ENCODE peak calls at places on chromosomes 1 and 21, in nine cellular contexts. V is coronary artery; Q is neuronal stem cell; W is adrenal gland; M is left lung; T is neural progenitor cell; O is mammary epithelial cell; C is CD8-positive, alpha-beta memory T cell; I is SK-N-SH. R is an unnamed sample.
A peak's percentile ranks its signal among the peaks of the same experiment; 100 is the strongest.

GRCh38 chr21:34693192-34693810 is 24.5 kb downstream of the CLIC6 start:
- DNase-seq in M (no peak), C (peak; percentile 29), Q (peak; percentile 45), T (peak; percentile 78), V (no peak), O (peak; percentile 39), W (peak; percentile 26), I (peak; percentile 63), R (no peak)

GRCh38 chr1:150406483-150406882 is 42.5 kb downstream of the RPRD2 start:
- DNase-seq in M (no peak), V (no peak), W (no peak), I (no peak), Q (no peak), T (no peak), O (no peak), C (no peak), R (no peak)

GRCh38 chr1:53634571-53634979 is 104.4 kb downstream of the GLIS1 start:
- DNase-seq in I (no peak), V (peak; percentile 57), T (no peak), M (no peak), O (no peak), C (no peak), Q (no peak), W (no peak), R (no peak)

GRCh38 chr1:15323989-15324866 is 77.2 kb downstream of the FHAD1 start:
- DNase-seq in V (no peak), O (no peak), W (no peak), M (no peak), I (no peak), C (no peak), T (no peak), Q (no peak), R (no peak)

GRCh38 chr1:116352349-116352813 is 20.7 kb upstream of the ATP1A1 start:
- DNase-seq in C (no peak), V (no peak), M (no peak), T (no peak), W (no peak), Q (no peak), O (peak; percentile 32), I (no peak), R (no peak)

GRCh38 chr1:235736263-235736662 is 86.7 kb upstream of the GNG4 start:
- DNase-seq in M (no peak), V (no peak), C (no peak), W (no peak), I (no peak), O (no peak), T (no peak), Q (no peak), R (no peak)

GRCh38 chr1:66316464-66317155 is 217.3 kb upstream of the SGIP1 start:
- DNase-seq in I (no peak), V (no peak), W (no peak), Q (no peak), T (no peak), M (no peak), C (no peak), O (no peak), R (no peak)

GRCh38 chr1:41641483-41641829 is 157.0 kb upstream of the EDN2 start:
- DNase-seq in V (peak; percentile 40), C (no peak), M (no peak), O (no peak), I (no peak), Q (no peak), W (no peak), T (no peak), R (no peak)

GRCh38 chr1:96559707-96560588 is 161.6 kb upstream of the PTBP2 start:
- DNase-seq in O (peak; percentile 99), C (no peak), I (no peak), T (no peak), V (no peak), W (peak; percentile 28), Q (no peak), M (no peak), R (no peak)

GRCh38 chr1:177311111-177311510 is 140.4 kb downstream of the BRINP2 start:
- DNase-seq in T (peak; percentile 44), C (no peak), O (no peak), Q (peak; percentile 14), M (no peak), V (no peak), I (no peak), W (no peak), R (no peak)
- H3K27ac ChIP-seq in T (no peak overlapping the region), C (no peak overlapping the region), O (no peak overlapping the region), Q (no peak overlapping the region), M (no peak overlapping the region), V (no peak overlapping the region), I (no peak overlapping the region), W (no peak overlapping the region), R (no peak overlapping the region)

GRCh38 chr1:119873166-119874025 is 22.9 kb downstream of the ADAM30 start:
- DNase-seq in Q (no peak), I (no peak), M (no peak), V (no peak), T (no peak), O (peak; percentile 87), W (no peak), C (no peak), R (no peak)

GRCh38 chr1:119871881-119872280 is 24.4 kb downstream of the ADAM30 start:
- DNase-seq in C (no peak), V (no peak), I (no peak), O (peak; percentile 39), T (no peak), M (no peak), W (no peak), Q (no peak), R (no peak)

GRCh38 chr1:119869962-119870361 is 26.4 kb downstream of the ADAM30 start:
- DNase-seq in C (no peak), T (no peak), O (no peak), Q (no peak), M (no peak), V (no peak), I (no peak), W (no peak), R (no peak)

GRCh38 chr1:119868176-119868575 is 28.1 kb downstream of the ADAM30 start:
- DNase-seq in V (no peak), O (no peak), C (no peak), W (no peak), M (no peak), Q (no peak), T (no peak), I (no peak), R (no peak)

DNA sequence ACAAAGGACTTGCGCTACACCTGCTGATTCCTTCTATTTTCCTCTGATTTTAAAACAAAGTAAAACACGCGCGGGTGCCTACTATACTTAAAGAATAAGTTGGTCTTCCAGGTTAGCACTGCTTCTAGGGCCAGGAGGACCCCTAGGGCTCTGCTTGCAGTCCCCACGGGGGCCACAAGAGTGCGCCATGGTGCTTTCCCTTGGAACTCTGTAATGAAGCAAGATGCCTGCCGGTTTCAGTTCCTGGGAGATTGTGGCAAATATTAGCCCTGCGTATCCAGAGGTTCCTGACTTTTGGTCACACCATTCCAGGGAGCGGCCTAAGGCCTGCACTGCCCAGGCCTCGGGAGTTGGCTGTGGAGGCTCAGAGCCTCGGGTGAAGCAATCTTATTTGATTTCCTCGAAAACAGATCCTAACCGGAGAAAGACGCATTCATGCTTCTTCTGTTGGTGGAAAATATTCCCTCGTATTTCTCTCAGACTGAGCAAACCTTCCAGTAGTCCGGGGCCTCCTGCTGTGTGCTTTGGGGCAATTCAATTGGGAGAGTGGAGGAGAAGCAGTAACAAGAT is 25.3 kb downstream of the ADAM30 start:
- DNase-seq in O (peak; percentile 57), C (peak; percentile 23), T (peak; percentile 88), M (peak; percentile 67), I (peak; percentile 70), W (peak; percentile 73), Q (peak; percentile 78), V (peak; percentile 78), R (peak; percentile 40)
- H3K27ac ChIP-seq in O (no peak overlapping the region), C (no peak overlapping the region), T (no peak overlapping the region), M (no peak overlapping the region), I (no peak overlapping the region), W (peak overlapping the region; percentile 0), Q (no peak overlapping the region), V (no peak overlapping the region), R (no peak overlapping the region)

DNA sequence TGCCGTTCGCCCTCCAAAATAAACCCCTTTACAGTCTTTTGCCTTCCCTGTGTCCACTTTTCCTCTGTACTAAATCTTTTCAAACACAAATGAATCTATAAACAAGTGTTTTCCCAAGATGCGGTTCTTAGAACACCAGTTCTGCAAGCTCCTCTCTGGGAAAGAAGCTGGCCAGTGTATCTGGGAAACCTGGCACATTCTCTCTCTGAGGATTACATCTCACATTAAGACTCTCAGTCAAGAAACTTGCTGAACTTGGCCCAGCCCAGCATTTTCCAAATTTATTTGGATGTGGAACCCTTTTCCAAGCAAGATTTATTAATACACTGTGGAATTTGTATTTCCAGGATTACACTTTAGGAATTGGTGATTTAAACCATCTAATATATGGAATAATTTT is 105.7 kb downstream of the ZNF281 start:
- DNase-seq in I (no peak), O (no peak), C (no peak), V (no peak), M (no peak), T (no peak), W (no peak), Q (no peak), R (no peak)
- H3K27ac ChIP-seq in I (no peak overlapping the region), O (no peak overlapping the region), C (no peak overlapping the region), V (no peak overlapping the region), M (no peak overlapping the region), T (no peak overlapping the region), W (no peak overlapping the region), Q (no peak overlapping the region), R (no peak overlapping the region)

GRCh38 chr1:87715052-87715451 is 386.4 kb downstream of the LMO4 start:
- DNase-seq in W (no peak), T (no peak), V (no peak), C (no peak), I (no peak), M (no peak), Q (no peak), O (no peak), R (no peak)

GRCh38 chr1:87714278-87714677 is 385.6 kb downstream of the LMO4 start:
- DNase-seq in M (no peak), V (no peak), T (no peak), I (no peak), O (no peak), C (no peak), W (no peak), Q (no peak), R (no peak)

GRCh38 chr1:87718241-87718950 is 389.7 kb downstream of the LMO4 start:
- DNase-seq in T (no peak), I (no peak), W (no peak), V (no peak), C (no peak), M (no peak), O (no peak), Q (no peak), R (no peak)

GRCh38 chr1:87715471-87715870 is 386.8 kb downstream of the LMO4 start:
- DNase-seq in Q (no peak), O (no peak), V (no peak), W (no peak), I (no peak), C (no peak), M (no peak), T (no peak), R (no peak)

DNA sequence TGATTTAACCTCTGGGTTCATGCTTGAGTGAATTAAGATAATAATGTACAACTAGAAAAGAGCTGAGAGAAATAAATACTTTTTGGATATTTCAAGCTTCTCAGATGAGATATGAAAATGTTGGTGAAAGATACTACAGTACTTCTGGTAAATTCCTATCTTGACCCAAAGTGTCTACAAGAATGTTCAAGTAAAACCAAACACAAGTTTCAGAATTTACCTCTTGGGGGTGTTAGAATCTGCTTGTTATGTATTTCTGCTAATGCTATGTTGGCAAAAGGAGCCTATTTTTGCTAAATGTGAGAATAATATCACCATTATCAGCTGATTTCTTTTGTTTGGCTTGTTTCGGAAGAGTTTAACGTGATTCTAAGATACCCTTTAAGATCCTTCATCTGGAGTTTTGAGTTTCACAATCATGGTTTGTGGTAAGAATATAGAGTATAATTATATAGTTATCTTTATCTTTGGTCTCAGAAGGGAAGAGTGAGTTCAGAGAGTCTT is 388.5 kb downstream of the LMO4 start:
- DNase-seq in T (no peak), I (no peak), V (no peak), M (no peak), W (no peak), O (no peak), C (no peak), Q (no peak), R (no peak)
- H3K27ac ChIP-seq in T (no peak overlapping the region), I (no peak overlapping the region), V (no peak overlapping the region), M (no peak overlapping the region), W (no peak overlapping the region), O (no peak overlapping the region), C (no peak overlapping the region), Q (no peak overlapping the region), R (no peak overlapping the region)

R was measured in CD8-positive, alpha-beta T cell.